ENCODE peak calls at places on chromosomes 12 and 14, in five cellular contexts. One of them, this sample, is unnamed.

GRCh38 chr14:96631030-96631429 is 128.8 kb downstream of the PAPOLA start:
- DNase-seq in myocyte: no peak
- DNase-seq in memory B cell: no peak
- DNase-seq in vagina: peak
- DNase-seq in activated T-cell treated with anti-CD3 and anti-CD28 coated beads, Interleukin-2, amount 50 U/mL, for 1 hour: no peak
- DNase-seq in this sample: peak

GRCh38 chr12:6792522-6793201 is 3.3 kb downstream of the CD4 start:
- DNase-seq in memory B cell: no peak
- DNase-seq in activated T-cell treated with anti-CD3 and anti-CD28 coated beads, Interleukin-2, amount 50 U/mL, for 1 hour: peak
- DNase-seq in vagina: no peak
- DNase-seq in myocyte: no peak
- DNase-seq in this sample: no peak

GRCh38 chr14:75022655-75023054 is 19.9 kb downstream of the EIF2B2 start:
- DNase-seq in memory B cell: no peak
- DNase-seq in activated T-cell treated with anti-CD3 and anti-CD28 coated beads, Interleukin-2, amount 50 U/mL, for 1 hour: no peak
- DNase-seq in myocyte: peak
- DNase-seq in vagina: no peak
- DNase-seq in this sample: no peak

GRCh38 chr12:47964102-47964723 is 817 bp downstream of the TMEM106C start:
- DNase-seq in myocyte: no peak
- DNase-seq in activated T-cell treated with anti-CD3 and anti-CD28 coated beads, Interleukin-2, amount 50 U/mL, for 1 hour: peak
- DNase-seq in vagina: no peak
- DNase-seq in memory B cell: no peak
- DNase-seq in this sample: peak

GRCh38 chr14:99564256-99564902 is 39.6 kb downstream of the CCDC85C start:
- DNase-seq in activated T-cell treated with anti-CD3 and anti-CD28 coated beads, Interleukin-2, amount 50 U/mL, for 1 hour: no peak
- DNase-seq in vagina: no peak
- DNase-seq in memory B cell: no peak
- DNase-seq in myocyte: peak
- DNase-seq in this sample: peak

GRCh38 chr14:49946320-49947141 is 53.6 kb downstream of the ARF6 start:
- DNase-seq in activated T-cell treated with anti-CD3 and anti-CD28 coated beads, Interleukin-2, amount 50 U/mL, for 1 hour: peak
- DNase-seq in myocyte: peak
- DNase-seq in memory B cell: no peak
- DNase-seq in vagina: no peak
- DNase-seq in this sample: no peak

GRCh38 chr14:101369194-101369915 is 191.9 kb upstream of the DIO3 start:
- DNase-seq in vagina: peak
- DNase-seq in memory B cell: no peak
- DNase-seq in myocyte: no peak
- DNase-seq in activated T-cell treated with anti-CD3 and anti-CD28 coated beads, Interleukin-2, amount 50 U/mL, for 1 hour: no peak
- DNase-seq in this sample: no peak

GRCh38 chr12:91926810-91927209 is 218.8 kb downstream of the BTG1 start:
- DNase-seq in memory B cell: no peak
- DNase-seq in activated T-cell treated with anti-CD3 and anti-CD28 coated beads, Interleukin-2, amount 50 U/mL, for 1 hour: no peak
- DNase-seq in vagina: no peak
- DNase-seq in myocyte: peak
- DNase-seq in this sample: no peak

GRCh38 chr12:4407136-4407535 is 27.6 kb upstream of the FGF23 start:
- DNase-seq in myocyte: no peak
- DNase-seq in vagina: no peak
- DNase-seq in memory B cell: no peak
- DNase-seq in activated T-cell treated with anti-CD3 and anti-CD28 coated beads, Interleukin-2, amount 50 U/mL, for 1 hour: no peak
- DNase-seq in this sample: no peak

This sample was measured in Peyer's patch.